ENCODE peak calls at places on chromosome 20, in seven cellular contexts. Z is endodermal cell; J is BE2C; M is effector CD4-positive, alpha-beta T cell; R is LoVo; C is osteocyte; H is activated CD8-positive, alpha-beta memory T cell treated with anti-CD3 and anti-CD28 coated beads for 48 hours. F is an unnamed sample.

GRCh38 chr20:47489448-47489872 is 12.2 kb upstream of the NCOA3 start:
- DNase-seq in Z (no peak), J (no peak), M (peak), R (no peak), H (no peak), C (no peak), F (no peak)

GRCh38 chr20:10731190-10731955 is 57.6 kb upstream of the JAG1 start:
- DNase-seq in H (no peak), C (no peak), Z (no peak), M (no peak), R (no peak), J (no peak), F (no peak)

GRCh38 chr20:57498425-57499400 is 26.2 kb downstream of the CTCFL start:
- DNase-seq in R (no peak), M (no peak), J (peak), C (no peak), Z (peak), H (no peak), F (peak)

GRCh38 chr20:59785986-59786753 is 147.3 kb downstream of the SYCP2 start:
- DNase-seq in Z (peak), C (peak), M (no peak), R (no peak), H (no peak), J (no peak), F (no peak)

GRCh38 chr20:58995461-58996225 is 11.4 kb downstream of the CTSZ start:
- DNase-seq in J (no peak), Z (no peak), M (no peak), C (no peak), H (no peak), R (no peak), F (peak)

GRCh38 chr20:881051-881820 is 34.9 kb downstream of the ANGPT4 start:
- DNase-seq in C (no peak), R (peak), M (no peak), Z (no peak), H (no peak), J (no peak), F (no peak)

GRCh38 chr20:50673146-50673830 is 18.1 kb downstream of the RIPOR3 start:
- DNase-seq in H (no peak), R (no peak), J (no peak), Z (no peak), C (no peak), M (no peak), F (no peak)

GRCh38 chr20:4563534-4563933 is 158.2 kb upstream of the PRND start:
- DNase-seq in M (no peak), J (no peak), Z (peak), R (peak), H (no peak), C (no peak), F (peak)

GRCh38 chr20:37302981-37303380 is 13.5 kb downstream of the MANBAL start:
- DNase-seq in Z (no peak), R (no peak), H (no peak), J (no peak), M (no peak), C (no peak), F (no peak)

GRCh38 chr20:47276856-47277541 is 79.5 kb downstream of the ZMYND8 start:
- DNase-seq in Z (no peak), H (no peak), R (no peak), J (no peak), M (no peak), C (peak), F (no peak)

GRCh38 chr20:53579266-53579580 is 14.4 kb downstream of the ZNF217 start:
- DNase-seq in Z (no peak), M (no peak), C (no peak), R (no peak), J (no peak), H (no peak), F (peak)

GRCh38 chr20:49281059-49281912 is 3.4 kb upstream of the ZNFX1 start:
- DNase-seq in Z (peak), H (no peak), R (peak), M (no peak), J (peak), C (no peak), F (peak)

GRCh38 chr20:18738055-18738454 is 75.5 kb upstream of the SCP2D1 start:
- DNase-seq in M (no peak), H (no peak), C (no peak), R (peak), J (no peak), Z (no peak), F (no peak)

GRCh38 chr20:11031300-11031699 is 357.5 kb upstream of the JAG1 start:
- DNase-seq in J (no peak), H (no peak), M (no peak), C (no peak), R (no peak), Z (no peak), F (no peak)

GRCh38 chr20:45470262-45470931 is 844 bp downstream of the WFDC2 start:
- DNase-seq in C (no peak), M (no peak), R (no peak), H (no peak), Z (peak), J (peak), F (peak)

GRCh38 chr20:11411765-11412164 is 505.9 kb upstream of the BTBD3 start:
- DNase-seq in R (no peak), J (peak), C (no peak), M (no peak), Z (no peak), H (no peak), F (no peak)

GRCh38 chr20:25273541-25274358 is 25.9 kb downstream of the PYGB start:
- DNase-seq in J (peak), H (no peak), Z (no peak), C (no peak), R (no peak), M (no peak), F (no peak)

GRCh38 chr20:23582293-23582692 is 14.0 kb upstream of the CST9L start:
- DNase-seq in M (no peak), Z (peak), H (no peak), R (no peak), C (no peak), J (no peak), F (no peak)

GRCh38 chr20:56974499-56975250 is 291.8 kb downstream of the BMP7 start:
- DNase-seq in H (peak), C (no peak), M (no peak), J (peak), R (peak), Z (peak), F (peak)

GRCh38 chr20:16544949-16545348 is 28.3 kb downstream of the KIF16B start:
- DNase-seq in Z (no peak), H (no peak), J (no peak), R (no peak), C (no peak), M (no peak), F (no peak)

GRCh38 chr20:7924692-7925091 is 15.6 kb downstream of the HAO1 start:
- DNase-seq in M (no peak), R (no peak), J (no peak), C (no peak), H (no peak), Z (no peak), F (no peak)

GRCh38 chr20:944148-944547 is 28.0 kb upstream of the ANGPT4 start:
- DNase-seq in H (no peak), Z (peak), J (no peak), R (no peak), C (no peak), M (no peak), F (no peak)

GRCh38 chr20:36461600-36462439 is 79.5 kb upstream of the MYL9 start:
- DNase-seq in C (no peak), Z (peak), R (no peak), J (peak), H (no peak), M (peak), F (peak)

GRCh38 chr20:20207291-20207690 is 155.0 kb downstream of the CFAP61 start:
- DNase-seq in M (no peak), R (no peak), H (no peak), Z (no peak), C (no peak), J (peak), F (no peak)

GRCh38 chr20:30602424-30602823 is 655.0 kb upstream of the DEFB115 start:
- DNase-seq in C (no peak), M (no peak), J (no peak), H (no peak), R (no peak), Z (no peak), F (no peak)

GRCh38 chr20:36613974-36614373 is 8.4 kb downstream of the RAB5IF start:
- DNase-seq in M (no peak), Z (no peak), H (no peak), R (peak), J (no peak), C (no peak), F (no peak)

GRCh38 chr20:39850821-39851330 is 838.2 kb downstream of the MAFB start:
- DNase-seq in M (no peak), J (no peak), C (no peak), R (no peak), H (no peak), Z (peak), F (no peak)

GRCh38 chr20:16476032-16476431 is 97.2 kb downstream of the KIF16B start:
- DNase-seq in M (no peak), Z (no peak), R (peak), H (no peak), C (no peak), J (peak), F (peak)

GRCh38 chr20:40797425-40797824 is 108.4 kb upstream of the MAFB start:
- DNase-seq in H (no peak), Z (peak), J (no peak), R (peak), M (no peak), C (peak), F (peak)

GRCh38 chr20:25318471-25319240 is 70.8 kb downstream of the PYGB start:
- DNase-seq in H (no peak), Z (no peak), C (no peak), R (no peak), J (no peak), M (no peak), F (no peak)

GRCh38 chr20:61801428-61801827 is 264.3 kb downstream of the TAF4 start:
- DNase-seq in Z (no peak), J (no peak), R (no peak), C (no peak), H (no peak), M (no peak), F (no peak)

GRCh38 chr20:58447733-58448391 is 58.8 kb downstream of the VAPB start:
- DNase-seq in H (peak), M (peak), R (peak), J (peak), Z (peak), C (no peak), F (peak)

GRCh38 chr20:50003253-50003656 is 20.5 kb downstream of the SNAI1 start:
- DNase-seq in R (no peak), C (no peak), H (no peak), M (no peak), J (no peak), Z (no peak), F (no peak)

GRCh38 chr20:10971096-10971495 is 297.3 kb upstream of the JAG1 start:
- DNase-seq in H (no peak), C (no peak), R (no peak), J (no peak), M (no peak), Z (no peak), F (no peak)

GRCh38 chr20:58433759-58434158 is 44.7 kb downstream of the VAPB start:
- DNase-seq in M (no peak), J (no peak), C (no peak), R (no peak), H (no peak), Z (no peak), F (no peak)

GRCh38 chr20:24764027-24764797 is 184.9 kb upstream of the CST7 start:
- DNase-seq in R (no peak), M (no peak), C (peak), H (no peak), Z (peak), J (no peak), F (no peak)

GRCh38 chr20:57746832-57747404 is 37.1 kb upstream of the PMEPA1 start:
- DNase-seq in R (no peak), C (no peak), H (no peak), J (peak), Z (no peak), M (no peak), F (no peak)

GRCh38 chr20:43840382-43841070 is 74.1 kb upstream of the TOX2 start:
- DNase-seq in Z (peak), C (peak), M (no peak), J (peak), R (no peak), H (no peak), F (peak)

F was measured in HT-29.